ENCODE peak calls at places on chromosomes 13 and 19, in ten cellular contexts. A is K562, C is suprapubic skin, T is sigmoid colon, K is stomach, P is endothelial cell of umbilical vein, Y is GM12878, R is breast epithelium, N is H1, X is spleen. Q is an unnamed sample.

GRCh38 chr13:72290962-72291681 is 424.1 kb upstream of the DACH1 start:
- DNase-seq in A (no peak), C (no peak), T (no peak), K (no peak), P (no peak), Y (no peak), R (no peak), N (no peak), X (no peak), Q (no peak)

GRCh38 chr19:52028780-52029123 is 573 bp upstream of the ZNF614 start:
- DNase-seq in A (no peak), C (no peak), T (no peak), K (no peak), P (no peak), Y (no peak), R (no peak), N (no peak), X (no peak), Q (no peak)

GRCh38 chr13:83877901-83878300 is 4.4 kb downstream of the SLITRK1 start:
- DNase-seq in A (no peak), C (no peak), T (no peak), K (no peak), P (no peak), Y (no peak), R (no peak), N (no peak), X (no peak), Q (no peak)

GRCh38 chr19:29538651-29539050 is 12.9 kb downstream of the VSTM2B start:
- DNase-seq in A (no peak), C (peak), T (no peak), K (no peak), P (no peak), Y (no peak), R (no peak), N (no peak), X (no peak), Q (no peak)

GRCh38 chr13:79108914-79109643 is 297.0 kb downstream of the RBM26 start:
- DNase-seq in A (no peak), C (no peak), T (no peak), K (no peak), P (no peak), Y (peak), R (no peak), N (no peak), X (no peak), Q (no peak)

GRCh38 chr13:51614350-51614786 is 30.1 kb downstream of the WDFY2 start:
- DNase-seq in A (no peak), C (no peak), T (no peak), K (no peak), P (no peak), Y (peak), R (peak), N (no peak), X (peak), Q (no peak)

GRCh38 chr13:51258612-51259358 is 36.6 kb downstream of the FAM124A start:
- DNase-seq in A (no peak), C (no peak), T (no peak), K (no peak), P (no peak), Y (no peak), R (no peak), N (peak), X (no peak), Q (no peak)

GRCh38 chr13:43911283-43911682 is 31.6 kb downstream of the LACC1 start:
- DNase-seq in A (no peak), C (no peak), T (no peak), K (no peak), P (no peak), Y (no peak), R (no peak), N (no peak), X (no peak), Q (no peak)

GRCh38 chr19:38274734-38275133 is 10.4 kb downstream of the SPINT2 start:
- DNase-seq in A (no peak), C (no peak), T (no peak), K (no peak), P (no peak), Y (no peak), R (peak), N (no peak), X (no peak), Q (peak)

GRCh38 chr13:102970542-102970941 is 95.7 kb downstream of the SLC10A2 start:
- DNase-seq in A (no peak), C (no peak), T (no peak), K (no peak), P (no peak), Y (peak), R (no peak), N (no peak), X (no peak), Q (no peak)

GRCh38 chr13:25731511-25731910 is 320.3 kb downstream of the SHISA2 start:
- DNase-seq in A (no peak), C (no peak), T (no peak), K (no peak), P (no peak), Y (no peak), R (no peak), N (no peak), X (no peak), Q (no peak)

GRCh38 chr19:49498475-49498874 is 2.2 kb downstream of the RPS11 start:
- DNase-seq in A (no peak), C (no peak), T (no peak), K (no peak), P (no peak), Y (no peak), R (no peak), N (no peak), X (no peak), Q (no peak)

GRCh38 chr19:49503582-49503962 is 7.3 kb downstream of the RPS11 start:
- DNase-seq in A (no peak), C (no peak), T (no peak), K (no peak), P (no peak), Y (no peak), R (no peak), N (no peak), X (no peak), Q (no peak)

GRCh38 chr19:49499030-49499670 is 2.9 kb downstream of the RPS11 start:
- DNase-seq in A (no peak), C (no peak), T (no peak), K (no peak), P (no peak), Y (no peak), R (no peak), N (no peak), X (peak), Q (no peak)

GRCh38 chr19:49506575-49507105 is 5.8 kb upstream of the FCGRT start:
- DNase-seq in A (peak), C (no peak), T (no peak), K (peak), P (peak), Y (no peak), R (no peak), N (peak), X (peak), Q (no peak)

DNA sequence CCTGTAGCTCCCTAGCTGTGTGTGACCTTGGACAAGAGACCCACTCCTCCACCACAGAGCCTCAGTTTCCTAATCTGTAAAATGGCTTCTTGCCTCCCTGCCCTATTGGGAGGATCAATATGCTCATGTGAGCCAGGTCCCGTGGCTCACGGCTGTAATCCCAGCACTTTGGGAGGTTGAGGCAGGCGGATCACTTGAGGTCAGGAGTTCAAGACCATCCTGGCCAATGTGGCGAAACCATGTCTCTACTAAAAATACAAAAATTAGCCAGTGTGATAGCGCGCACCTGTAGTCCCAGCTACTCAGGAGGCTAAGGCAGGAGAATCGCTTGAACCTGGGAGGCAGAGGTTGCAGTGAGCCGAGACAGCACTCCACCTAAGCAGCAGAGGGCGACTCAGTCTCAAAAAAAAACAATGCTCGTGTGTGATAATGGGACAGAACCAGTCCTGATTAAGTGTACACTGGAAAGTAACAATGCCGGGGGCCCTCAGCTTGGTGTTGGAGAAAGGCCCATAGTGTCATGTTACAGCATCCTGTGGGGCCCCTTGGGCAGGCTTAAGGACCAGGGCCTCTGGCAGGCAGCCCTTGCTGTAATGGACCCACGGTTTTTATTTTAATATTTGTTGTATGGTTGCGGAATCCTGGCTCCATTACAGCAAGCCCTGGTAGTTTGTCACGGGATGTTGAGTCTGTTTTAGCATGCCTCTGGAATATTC is 6.8 kb downstream of the RPS11 start:
- DNase-seq in A (peak), C (no peak), T (no peak), K (peak), P (peak), Y (no peak), R (no peak), N (no peak), X (no peak), Q (no peak)
- TF ChIP-seq POLR2AphosphoS5 in A (no peak), C (no peak), T (no peak), K (peak), P (no peak), Y (no peak), R (no peak), N (no peak), X (no peak), Q (peak)

DNA sequence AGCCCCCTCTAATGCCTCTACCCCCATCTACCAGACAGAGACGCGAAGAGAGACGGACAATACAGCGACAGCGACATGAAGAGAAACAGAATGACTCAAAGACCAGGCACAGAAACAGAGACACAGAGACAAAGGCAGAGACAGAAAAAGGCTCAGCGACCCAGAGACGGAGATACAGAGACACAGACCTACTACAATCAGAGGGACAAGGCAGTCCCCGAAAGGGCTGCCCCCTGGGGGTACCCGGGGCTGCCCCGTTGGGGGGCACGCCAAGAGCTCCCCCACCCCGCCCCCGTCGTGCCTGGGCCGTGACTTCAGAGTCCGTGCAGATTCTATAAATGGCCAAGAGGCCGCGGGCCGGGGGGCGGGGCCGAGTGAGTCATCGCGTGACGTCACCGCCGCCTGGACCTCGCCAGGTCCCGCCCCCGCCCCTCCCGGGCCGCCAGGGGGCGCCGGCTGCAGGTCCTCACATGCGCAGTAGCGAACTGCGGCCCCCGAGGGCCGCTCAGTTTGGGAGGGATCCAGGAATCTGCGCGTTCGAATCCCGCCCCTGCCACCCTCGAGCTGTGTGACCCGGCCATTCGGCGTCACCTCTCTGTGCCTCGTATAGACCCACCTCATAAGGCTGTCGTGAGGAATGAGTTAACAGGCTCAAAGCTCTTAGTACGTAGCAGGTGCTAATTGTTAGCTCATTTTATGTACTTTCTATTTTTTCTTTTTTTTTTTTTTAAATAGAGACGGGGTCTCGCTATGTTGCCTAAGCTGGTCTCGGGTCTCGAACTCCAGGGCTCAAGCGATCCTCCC is 2.7 kb upstream of the CNN1 start:
- DNase-seq in A (peak), C (peak), T (peak), K (peak), P (peak), Y (no peak), R (peak), N (peak), X (peak), Q (peak)
- TF ChIP-seq POLR2A in A (peak), C (no peak), T (peak), K (no peak), P (peak), Y (no peak), R (no peak), N (no peak), X (no peak), Q (peak)

DNA sequence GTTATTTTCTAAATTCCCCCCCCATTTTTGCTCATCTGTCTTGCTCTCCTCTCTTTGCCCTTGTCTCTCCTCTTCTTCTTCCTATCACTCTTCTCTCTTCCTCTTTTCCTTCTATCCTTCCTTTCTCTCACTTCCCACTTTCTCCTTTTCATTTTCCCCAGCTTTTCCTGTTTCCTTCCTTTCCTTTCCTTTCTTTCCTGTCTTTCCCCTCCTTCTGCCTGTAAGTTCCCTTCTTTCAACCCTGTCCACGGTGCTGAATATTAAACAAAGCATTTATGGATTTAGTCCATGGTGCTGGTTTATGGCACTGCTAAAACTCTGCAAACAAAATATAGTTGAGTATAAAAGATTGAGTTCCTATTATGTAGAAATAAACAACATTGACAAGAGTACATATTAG is 27.6 kb downstream of the SCEL start:
- DNase-seq in A (no peak), C (no peak), T (no peak), K (no peak), P (peak), Y (no peak), R (no peak), N (no peak), X (no peak), Q (no peak)
- H3K4me3 ChIP-seq in A (no peak), C (no peak), T (no peak), K (no peak), P (no peak), Y (no peak), R (no peak), N (no peak), X (no peak), Q (no peak)

DNA sequence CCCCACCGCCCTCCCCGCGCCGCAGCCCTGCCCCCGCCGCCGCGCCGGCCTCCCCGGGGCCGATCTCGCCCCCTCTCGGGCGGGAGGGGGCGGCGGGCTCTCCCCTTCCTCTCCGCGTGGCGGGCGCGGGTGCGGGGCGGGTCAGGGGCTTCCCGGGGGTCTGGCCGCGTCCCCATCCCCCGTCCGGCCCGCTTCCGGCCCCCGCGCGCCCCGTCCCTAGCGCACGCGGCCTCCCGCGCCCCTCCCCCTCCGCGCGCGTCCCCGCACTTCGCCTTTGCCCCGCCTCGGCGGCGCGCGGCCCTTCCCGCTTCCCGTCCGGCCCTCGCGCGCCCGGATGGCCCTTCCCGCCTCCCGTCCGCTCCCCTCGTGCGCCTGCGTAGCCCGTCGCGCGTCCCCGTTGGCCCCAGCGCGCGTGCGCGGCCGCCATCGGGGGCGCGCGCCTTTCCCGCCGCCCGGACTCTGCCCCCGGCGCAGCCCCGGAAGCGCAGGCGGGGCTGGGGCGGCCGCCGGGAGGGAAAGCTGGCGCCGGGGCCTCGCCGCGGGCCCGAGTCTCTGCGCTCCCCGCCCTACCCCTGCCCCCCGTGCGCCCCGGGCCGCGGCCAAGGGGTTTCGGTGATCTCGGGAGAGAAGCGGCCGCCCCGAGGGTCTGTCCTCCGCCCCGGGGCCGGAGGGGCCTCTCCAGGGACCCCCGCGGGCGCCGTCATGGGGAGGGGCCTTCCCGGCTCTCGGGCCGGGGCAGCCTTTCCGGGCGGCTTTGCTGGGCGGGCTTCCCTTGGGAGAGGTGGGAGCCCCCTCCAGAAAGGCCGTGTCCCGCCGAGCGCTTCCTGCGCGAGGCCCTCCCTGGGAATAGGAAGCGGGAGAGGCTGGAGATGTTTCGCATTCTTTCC is 519 bp downstream of the PTBP1 start:
- DNase-seq in A (peak), C (peak), T (peak), K (peak), P (peak), Y (peak), R (peak), N (peak), X (peak), Q (peak)
- TF ChIP-seq POLR2AphosphoS5 in A (peak), C (no peak), T (no peak), K (peak), P (no peak), Y (no peak), R (no peak), N (peak), X (no peak), Q (no peak)

GRCh38 chr19:33904681-33905080 is 108.0 kb downstream of the KCTD15 start:
- DNase-seq in A (no peak), C (no peak), T (no peak), K (no peak), P (peak), Y (no peak), R (peak), N (peak), X (no peak), Q (peak)
- TF ChIP-seq POLR2A in A (no peak), C (no peak), T (no peak), K (no peak), P (no peak), Y (no peak), R (no peak), N (no peak), X (no peak), Q (peak)

DNA sequence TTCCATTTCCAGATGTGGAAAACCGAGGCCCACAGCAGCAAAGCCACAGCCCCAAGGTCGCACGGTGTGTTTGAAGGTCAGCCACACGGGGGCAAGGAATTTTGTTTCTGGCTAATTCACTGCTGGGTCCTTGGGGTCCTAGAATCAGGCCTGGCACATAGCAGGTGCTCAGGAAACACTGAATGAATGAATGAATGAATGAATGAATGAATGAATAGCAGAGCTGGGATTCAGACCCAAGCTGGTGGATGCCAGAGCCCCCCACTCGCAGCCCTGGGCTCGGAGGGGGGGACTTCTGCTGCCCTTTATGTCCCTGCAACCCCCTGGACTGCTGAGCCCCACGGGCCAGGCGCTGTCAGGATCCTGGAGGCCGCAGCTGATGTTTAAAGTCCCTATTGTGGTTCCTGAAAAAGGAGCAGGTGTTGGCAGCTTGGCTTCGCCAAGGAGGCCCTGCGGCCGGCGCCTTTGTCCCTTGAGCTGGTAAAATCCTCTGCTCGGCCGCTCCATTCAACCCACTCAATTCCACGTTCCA is 37.1 kb downstream of the ZNRF4 start:
- DNase-seq in A (no peak), C (no peak), T (no peak), K (no peak), P (no peak), Y (no peak), R (no peak), N (no peak), X (no peak), Q (no peak)
- H3K4me3 ChIP-seq in A (no peak), C (no peak), T (no peak), K (no peak), P (no peak), Y (no peak), R (no peak), N (no peak), X (no peak), Q (no peak)

GRCh38 chr13:30038884-30039283 is 188.5 kb upstream of the UBL3 start:
- DNase-seq in A (no peak), C (no peak), T (no peak), K (no peak), P (no peak), Y (no peak), R (no peak), N (no peak), X (no peak), Q (no peak)
- TF ChIP-seq POLR2AphosphoS5 in A (no peak), C (no peak), T (no peak), K (no peak), P (no peak), Y (no peak), R (no peak), N (no peak), X (no peak), Q (no peak)

GRCh38 chr19:12035220-12036172 is at the start of gene ZNF433:
- DNase-seq in A (peak), C (peak), T (peak), K (peak), P (peak), Y (no peak), R (peak), N (peak), X (peak), Q (peak)
- TF ChIP-seq POLR2A in A (peak), C (no peak), T (peak), K (no peak), P (peak), Y (peak), R (peak), N (no peak), X (peak), Q (peak)

DNA sequence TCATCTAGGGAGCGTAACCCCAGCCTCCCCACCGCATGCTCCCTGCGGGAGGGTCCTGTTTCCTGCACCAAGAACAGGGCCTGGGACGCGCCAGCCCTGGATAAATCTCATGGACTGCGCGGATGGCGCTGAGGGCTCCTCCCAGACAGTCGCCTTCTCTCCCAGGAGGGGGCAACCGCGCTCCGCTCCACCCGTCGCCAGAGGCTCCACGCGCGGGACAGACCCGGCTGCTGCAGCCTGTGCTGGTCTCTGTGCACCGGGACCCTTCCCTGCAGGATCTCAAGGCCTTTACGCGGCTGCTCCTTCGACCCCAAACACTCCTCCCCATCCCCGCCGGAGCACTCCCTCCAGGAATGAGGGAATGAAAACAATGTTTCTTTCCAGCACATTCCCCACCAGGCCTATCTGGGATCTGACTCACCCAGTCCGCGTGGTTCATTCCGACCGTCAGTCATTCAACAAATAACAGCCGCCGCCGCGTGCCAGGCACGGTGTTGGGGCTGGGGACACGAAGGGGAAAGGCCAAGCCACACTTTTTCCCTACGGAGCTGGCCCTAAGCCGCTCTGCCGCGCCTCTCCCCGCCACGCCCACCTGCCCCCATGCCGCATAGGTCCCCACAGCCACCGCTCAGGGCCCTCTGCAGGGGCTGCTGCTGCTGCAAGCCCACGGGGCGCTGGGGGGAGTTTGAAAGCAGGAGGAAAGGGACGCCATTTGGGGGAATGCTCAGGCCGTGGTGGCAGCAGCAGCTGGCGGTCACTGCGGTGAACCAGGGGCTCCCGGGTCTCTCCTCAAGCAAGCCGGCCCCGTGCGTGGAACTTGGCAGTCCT is 6.0 kb downstream of the PNMA8B start:
- DNase-seq in A (peak), C (peak), T (peak), K (peak), P (peak), Y (no peak), R (no peak), N (peak), X (peak), Q (no peak)
- H3K4me3 ChIP-seq in A (no peak), C (no peak), T (no peak), K (peak), P (no peak), Y (no peak), R (no peak), N (peak), X (peak), Q (no peak)

GRCh38 chr13:65095118-65095517 is 2135.0 kb downstream of the PCDH9 start:
- DNase-seq in A (no peak), C (no peak), T (no peak), K (no peak), P (no peak), Y (no peak), R (no peak), N (no peak), X (no peak), Q (no peak)
- TF ChIP-seq POLR2AphosphoS5 in A (no peak), C (no peak), T (no peak), K (no peak), P (no peak), Y (no peak), R (no peak), N (no peak), X (no peak), Q (no peak)

Q was measured in prostate gland.